ENCODE peak calls at places on chromosomes 16 and 17, in seven cellular contexts. R is DND-41, J is Karpas-422, B is neural progenitor cell, G is kidney, V is mesenchymal stem cell, I is mammary epithelial cell. Q is an unnamed sample. For H3K4me1, the result is how much of the 10 kb centered on the place peaks cover.

GRCh38 chr17:77137111-77137510 is 3.7 kb upstream of the SEC14L1 start:
- DNase-seq in R (no peak), J (no peak), B (no peak), G (no peak), V (no peak), I (no peak), Q (no peak)

GRCh38 chr16:19502395-19503131 is 19.3 kb downstream of the GDE1 start:
- DNase-seq in R (peak), J (peak), B (peak), G (no peak), V (peak), I (peak), Q (peak)

GRCh38 chr17:75822119-75822799 is 21.9 kb downstream of the UNC13D start:
- DNase-seq in R (no peak), J (peak), B (no peak), G (peak), V (no peak), I (no peak), Q (no peak)

GRCh38 chr16:53958481-53958880 is 254.5 kb downstream of the FTO start:
- DNase-seq in R (no peak), J (no peak), B (no peak), G (no peak), V (no peak), I (no peak), Q (no peak)

GRCh38 chr17:60695960-60696359 is 18.3 kb downstream of the BCAS3 start:
- DNase-seq in R (no peak), J (no peak), B (no peak), G (no peak), V (no peak), I (peak), Q (no peak)

GRCh38 chr17:19716108-19717030 is at the start of gene SLC47A2:
- DNase-seq in R (no peak), J (no peak), B (peak), G (peak), V (no peak), I (no peak), Q (peak)

GRCh38 chr17:61139219-61139618 is 260.4 kb upstream of the TBX2 start:
- DNase-seq in R (peak), J (no peak), B (no peak), G (no peak), V (peak), I (peak), Q (peak)

GRCh38 chr16:66910175-66910940 is 8.3 kb downstream of the CDH16 start:
- DNase-seq in R (no peak), J (no peak), B (no peak), G (peak), V (no peak), I (no peak), Q (no peak)

GRCh38 chr17:386145-386876 is 33.7 kb upstream of the RPH3AL start:
- DNase-seq in R (peak), J (peak), B (peak), G (peak), V (peak), I (peak), Q (peak)

GRCh38 chr16:19014456-19014855 is 30.7 kb downstream of the TMC7 start:
- DNase-seq in R (no peak), J (no peak), B (no peak), G (no peak), V (no peak), I (no peak), Q (no peak)

GRCh38 chr16:89210165-89210903 is 7.2 kb upstream of the ZNF778 start:
- DNase-seq in R (no peak), J (no peak), B (no peak), G (no peak), V (no peak), I (no peak), Q (no peak)

GRCh38 chr17:18318122-18318521 is 3.0 kb downstream of the SMCR8 start:
- DNase-seq in R (no peak), J (no peak), B (no peak), G (peak), V (no peak), I (no peak), Q (no peak)

GRCh38 chr17:40014375-40014980 is 762 bp upstream of the CSF3 start:
- DNase-seq in R (no peak), J (no peak), B (no peak), G (no peak), V (peak), I (no peak), Q (no peak)

GRCh38 chr17:82418001-82418986 is at the start of the genes HEXD and OGFOD3:
- DNase-seq in R (peak), J (peak), B (peak), G (peak), V (peak), I (peak), Q (peak)

GRCh38 chr17:56038136-56038535 is 115.1 kb upstream of the ANKFN1 start:
- DNase-seq in R (no peak), J (no peak), B (no peak), G (no peak), V (no peak), I (no peak), Q (no peak)

GRCh38 chr16:50613281-50613991 is 65.2 kb downstream of the NKD1 start:
- DNase-seq in R (no peak), J (no peak), B (no peak), G (no peak), V (peak), I (no peak), Q (peak)

GRCh38 chr16:87132361-87133014 is 184.7 kb downstream of the C16orf95 start:
- DNase-seq in R (no peak), J (no peak), B (peak), G (peak), V (peak), I (peak), Q (peak)

GRCh38 chr16:24966599-24966998 is 48.6 kb downstream of the ARHGAP17 start:
- DNase-seq in R (no peak), J (no peak), B (no peak), G (no peak), V (no peak), I (no peak), Q (no peak)

GRCh38 chr17:1590031-1590746 is 27.6 kb upstream of the PITPNA start:
- DNase-seq in R (no peak), J (no peak), B (no peak), G (no peak), V (peak), I (peak), Q (peak)

GRCh38 chr17:49054342-49055092 is 57.3 kb downstream of the IGF2BP1 start:
- DNase-seq in R (no peak), J (no peak), B (no peak), G (no peak), V (no peak), I (no peak), Q (no peak)
- H3K9ac ChIP-seq in R (no peak), J (no peak), B (no peak), G (no peak), V (no peak), I (no peak), Q (no peak)

GRCh38 chr17:57477483-57478357 is 221.4 kb downstream of the MSI2 start:
- DNase-seq in R (no peak), J (peak), B (no peak), G (no peak), V (no peak), I (no peak), Q (no peak)
- H3K4me1 ChIP-seq in R (half or more), J (half or more), B (half or more), G (under half), V (under half), I (under half), Q (under half)

GRCh38 chr17:44778656-44779210 is 19.9 kb downstream of the ADAM11 start:
- DNase-seq in R (no peak), J (no peak), B (no peak), G (no peak), V (no peak), I (no peak), Q (no peak)
- H3K4me3 ChIP-seq in R (peak), J (peak), B (peak), G (no peak), V (no peak), I (peak), Q (no peak)

DNA sequence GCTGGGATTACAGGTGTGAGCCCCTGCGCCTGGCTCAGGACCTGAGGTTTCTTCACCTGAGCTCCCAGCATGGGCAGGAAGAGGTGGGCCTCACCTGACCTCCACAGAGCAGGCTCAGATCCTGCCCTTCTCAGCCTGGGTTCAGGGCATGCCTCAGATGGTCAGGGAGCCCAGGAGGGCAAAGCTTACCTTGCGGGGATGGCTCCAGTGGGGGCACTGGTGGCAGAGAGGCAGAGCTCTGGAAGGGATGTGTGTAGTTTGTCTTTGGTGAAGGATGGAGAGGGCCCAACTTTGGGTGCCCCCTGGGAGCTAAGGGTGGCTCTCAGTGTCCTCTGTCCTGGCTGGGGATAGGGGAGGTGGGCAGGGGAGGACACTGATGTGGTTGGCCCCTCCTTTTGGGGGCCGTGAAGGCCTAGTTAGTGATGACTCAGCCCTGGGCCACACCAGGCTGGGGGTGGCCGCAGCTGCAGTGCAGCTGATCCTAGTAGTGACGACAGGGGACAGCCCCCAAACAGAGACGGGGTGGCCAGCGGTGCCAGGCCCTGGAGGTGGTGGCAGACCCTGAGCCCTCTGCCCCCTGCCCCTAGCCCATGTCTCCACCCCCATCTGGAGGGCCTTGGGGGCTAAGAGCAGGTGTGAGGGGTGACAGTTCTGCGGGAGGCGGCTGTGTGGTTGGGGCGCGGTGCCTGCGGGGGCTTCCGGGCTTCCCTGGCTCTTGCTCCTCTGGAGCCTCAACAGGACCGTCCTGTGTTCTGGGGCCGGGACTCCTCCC is 5.8 kb downstream of the NHERF2 start:
- DNase-seq in R (no peak), J (no peak), B (no peak), G (no peak), V (peak), I (no peak), Q (peak)
- H3K9ac ChIP-seq in R (no peak), J (no peak), B (no peak), G (no peak), V (peak), I (no peak), Q (peak)

GRCh38 chr16:8955828-8956227 is 7.9 kb downstream of the USP7 start:
- DNase-seq in R (no peak), J (no peak), B (no peak), G (no peak), V (peak), I (no peak), Q (no peak)

GRCh38 chr16:8952281-8952751 is 11.4 kb downstream of the USP7 start:
- DNase-seq in R (no peak), J (no peak), B (no peak), G (no peak), V (no peak), I (no peak), Q (no peak)

GRCh38 chr16:8950580-8951077 is 13.1 kb downstream of the USP7 start:
- DNase-seq in R (no peak), J (no peak), B (no peak), G (no peak), V (peak), I (no peak), Q (peak)

GRCh38 chr16:8951447-8952280 is 12.0 kb downstream of the USP7 start:
- DNase-seq in R (peak), J (peak), B (no peak), G (no peak), V (no peak), I (no peak), Q (no peak)

DNA sequence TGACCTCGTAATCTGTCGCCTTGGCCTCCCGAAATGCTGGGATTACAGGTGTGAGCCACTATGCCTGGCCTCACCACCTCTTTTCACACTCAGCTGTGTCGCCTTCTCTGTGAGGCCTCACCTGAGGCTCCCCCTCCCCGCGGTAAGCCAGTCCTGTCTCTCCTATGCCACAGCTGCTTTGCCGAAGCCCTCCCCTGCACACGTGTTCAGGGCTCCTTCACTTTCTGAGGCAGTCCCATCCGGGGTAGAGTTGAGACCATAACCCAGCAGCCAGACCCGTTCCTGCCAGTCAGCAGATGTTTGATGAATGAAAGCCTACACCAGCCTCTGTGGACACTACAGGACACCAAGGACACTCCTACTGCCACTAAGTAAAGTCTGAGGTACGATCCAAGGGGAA is 10.6 kb downstream of the USP7 start:
- DNase-seq in R (peak), J (no peak), B (no peak), G (no peak), V (no peak), I (no peak), Q (no peak)
- H3K4me1 ChIP-seq in R (half or more), J (half or more), B (under half), G (under half), V (under half), I (under half), Q (under half)

DNA sequence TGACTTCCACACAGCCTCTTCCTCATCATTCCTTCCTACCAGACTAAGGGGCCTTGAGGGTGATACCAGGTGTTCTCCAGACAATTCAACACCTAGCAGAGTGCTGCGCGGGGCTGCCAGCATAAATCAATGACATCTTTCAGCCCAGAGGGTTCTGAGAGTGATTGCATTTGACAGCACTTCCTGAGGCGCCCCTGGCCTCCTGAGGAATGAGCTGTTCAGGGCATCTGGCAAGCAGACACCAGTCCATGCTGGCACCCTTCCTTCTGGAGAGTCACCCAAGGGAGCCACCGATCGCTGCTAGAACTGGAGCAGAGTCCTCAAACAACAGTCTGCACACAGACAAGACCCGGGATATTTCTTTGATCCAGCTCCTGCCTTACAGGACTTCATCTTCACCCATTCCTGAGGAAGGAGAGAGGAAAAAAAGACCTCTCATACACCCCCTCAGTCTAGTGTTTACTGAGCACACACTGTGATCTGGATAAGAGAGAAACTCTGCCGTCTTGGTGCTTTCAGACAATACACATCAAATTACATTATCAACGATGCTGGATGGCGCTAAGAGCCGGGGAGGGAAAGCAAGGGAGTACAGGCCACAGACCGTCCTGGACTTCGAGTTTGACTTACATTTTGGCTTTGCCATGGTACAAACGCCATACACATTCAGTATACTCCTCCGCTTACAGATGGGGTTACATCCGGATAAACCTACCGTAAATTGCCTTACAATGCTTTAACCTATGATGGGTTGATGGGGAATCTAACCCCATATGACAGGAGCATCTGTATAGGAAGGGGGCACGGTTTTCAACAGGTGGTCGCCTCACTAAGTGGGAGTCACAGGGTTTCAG is 23.1 kb downstream of the NPTX1 start:
- DNase-seq in R (no peak), J (no peak), B (no peak), G (no peak), V (no peak), I (no peak), Q (no peak)
- H3K4me3 ChIP-seq in R (peak), J (peak), B (peak), G (peak), V (no peak), I (peak), Q (peak)

Q was measured in fibroblast of lung.